ENCODE peak calls at places on chromosomes 3 and 15, in four cellular contexts. One of them, this sample, is unnamed.
A peak's percentile ranks its signal among the peaks of the same experiment; 100 is the strongest.

GRCh38 chr3:87145553-87145952 is 81.6 kb upstream of the CHMP2B start:
- DNase-seq in K562: peak; percentile 34
- DNase-seq in HepG2: peak; percentile 14
- DNase-seq in IMR-90: peak; percentile 45
- DNase-seq in this sample: no peak

GRCh38 chr3:187382609-187383151 is 14.5 kb downstream of the RTP4 start:
- DNase-seq in K562: no peak
- DNase-seq in HepG2: no peak
- DNase-seq in IMR-90: peak; percentile 20
- DNase-seq in this sample: no peak

GRCh38 chr3:55198554-55198953 is 270.7 kb upstream of the LRTM1 start:
- DNase-seq in K562: no peak
- DNase-seq in HepG2: no peak
- DNase-seq in IMR-90: peak; percentile 99
- DNase-seq in this sample: no peak

GRCh38 chr3:175606650-175607318 is 747.6 kb downstream of the NAALADL2 start:
- DNase-seq in K562: no peak
- DNase-seq in HepG2: no peak
- DNase-seq in IMR-90: peak; percentile 20
- DNase-seq in this sample: no peak

GRCh38 chr3:108453541-108454057 is 56.8 kb downstream of the MYH15 start:
- DNase-seq in K562: no peak
- DNase-seq in HepG2: no peak
- DNase-seq in IMR-90: peak; percentile 63
- DNase-seq in this sample: no peak

GRCh38 chr3:185365281-185366211 is 2.6 kb downstream of the MAP3K13 start:
- DNase-seq in K562: no peak
- DNase-seq in HepG2: no peak
- DNase-seq in IMR-90: no peak
- DNase-seq in this sample: no peak

GRCh38 chr15:89359471-89360293 is 25.1 kb upstream of the POLG start:
- DNase-seq in K562: no peak
- DNase-seq in HepG2: no peak
- DNase-seq in IMR-90: no peak
- DNase-seq in this sample: no peak

GRCh38 chr15:66292261-66293084 is 895 bp upstream of the DIS3L start:
- DNase-seq in K562: peak; percentile 69
- DNase-seq in HepG2: no peak
- DNase-seq in IMR-90: no peak
- DNase-seq in this sample: no peak

GRCh38 chr3:46881819-46882376 is 4.4 kb downstream of the PTH1R start:
- DNase-seq in K562: peak; percentile 26
- DNase-seq in HepG2: no peak
- DNase-seq in IMR-90: no peak
- DNase-seq in this sample: no peak

GRCh38 chr3:139588450-139588849 is 48.9 kb upstream of the RBP1 start:
- DNase-seq in K562: peak; percentile 40
- DNase-seq in HepG2: peak; percentile 39
- DNase-seq in IMR-90: no peak
- DNase-seq in this sample: no peak
- TF ChIP-seq SMC3 in K562: no peak
- TF ChIP-seq SMC3 in HepG2: peak; percentile 26
- TF ChIP-seq SMC3 in IMR-90: no peak
- TF ChIP-seq SMC3 in this sample: no peak

DNA sequence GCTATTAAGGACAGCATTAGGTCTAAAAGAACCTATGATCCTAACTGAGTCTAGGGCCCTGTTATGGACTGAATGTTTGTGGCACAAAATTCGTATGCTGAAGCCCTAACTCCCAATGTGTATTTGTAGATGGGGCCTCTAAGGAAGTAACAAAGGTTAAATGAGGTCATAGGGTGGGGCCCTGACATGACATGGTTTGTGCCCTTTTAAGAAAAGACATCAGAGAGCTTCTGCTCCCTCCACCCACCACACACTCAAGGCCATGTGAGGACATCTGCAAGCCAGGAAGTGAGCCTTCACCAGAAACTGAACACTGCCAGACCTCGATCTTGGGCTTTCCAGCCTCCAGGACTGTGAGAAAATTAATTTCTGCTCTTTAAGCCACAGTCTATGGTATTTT is 49.2 kb downstream of the PHC3 start:
- DNase-seq in K562: peak; percentile 86
- DNase-seq in HepG2: no peak
- DNase-seq in IMR-90: no peak
- DNase-seq in this sample: no peak
- TF ChIP-seq MAZ in K562: no peak
- TF ChIP-seq MAZ in HepG2: no peak
- TF ChIP-seq MAZ in IMR-90: no peak
- TF ChIP-seq MAZ in this sample: no peak

GRCh38 chr3:160618363-160618762 is 53.0 kb upstream of the KPNA4 start:
- DNase-seq in K562: no peak
- DNase-seq in HepG2: no peak
- DNase-seq in IMR-90: no peak
- DNase-seq in this sample: no peak
- TF ChIP-seq SMC3 in K562: no peak
- TF ChIP-seq SMC3 in HepG2: no peak
- TF ChIP-seq SMC3 in IMR-90: no peak
- TF ChIP-seq SMC3 in this sample: no peak

GRCh38 chr15:50119063-50119700 is at the start of gene ATP8B4:
- DNase-seq in K562: no peak
- DNase-seq in HepG2: no peak
- DNase-seq in IMR-90: no peak
- DNase-seq in this sample: no peak
- TF ChIP-seq MAZ in K562: no peak
- TF ChIP-seq MAZ in HepG2: no peak
- TF ChIP-seq MAZ in IMR-90: no peak
- TF ChIP-seq MAZ in this sample: no peak